ENCODE peak calls at places on chromosomes 7 and 10, in nine cellular contexts. One of them, this sample, is unnamed. For H3K4me1, the result is how much of the 10 kb centered on the place peaks cover.

GRCh38 chr7:95028683-95029082 is 121.3 kb downstream of the PPP1R9A start:
- DNase-seq in IMR-90: no peak
- DNase-seq in right lobe of liver: no peak
- DNase-seq in vagina: no peak
- DNase-seq in tibial nerve: no peak
- DNase-seq in spleen: no peak
- DNase-seq in body of pancreas: no peak
- DNase-seq in heart left ventricle: no peak
- DNase-seq in gastrocnemius medialis: no peak
- DNase-seq in this sample: no peak

GRCh38 chr7:132009778-132010177 is 453.4 kb upstream of the PODXL start:
- DNase-seq in tibial nerve: no peak
- DNase-seq in gastrocnemius medialis: no peak
- DNase-seq in IMR-90: no peak
- DNase-seq in heart left ventricle: no peak
- DNase-seq in body of pancreas: no peak
- DNase-seq in vagina: peak
- DNase-seq in right lobe of liver: no peak
- DNase-seq in spleen: no peak
- DNase-seq in this sample: no peak

GRCh38 chr10:18658301-18658991 is 785 bp upstream of the ARL5B start:
- DNase-seq in body of pancreas: peak
- DNase-seq in vagina: no peak
- DNase-seq in tibial nerve: no peak
- DNase-seq in right lobe of liver: no peak
- DNase-seq in IMR-90: peak
- DNase-seq in heart left ventricle: no peak
- DNase-seq in spleen: peak
- DNase-seq in gastrocnemius medialis: no peak
- DNase-seq in this sample: no peak

GRCh38 chr10:47366056-47366631 is 17.9 kb downstream of the ZNF488 start:
- DNase-seq in body of pancreas: peak
- DNase-seq in vagina: no peak
- DNase-seq in gastrocnemius medialis: no peak
- DNase-seq in IMR-90: no peak
- DNase-seq in heart left ventricle: no peak
- DNase-seq in right lobe of liver: peak
- DNase-seq in tibial nerve: no peak
- DNase-seq in spleen: no peak
- DNase-seq in this sample: peak

GRCh38 chr7:149811221-149811620 is 27.0 kb upstream of the ZNF862 start:
- DNase-seq in right lobe of liver: no peak
- DNase-seq in tibial nerve: no peak
- DNase-seq in vagina: no peak
- DNase-seq in IMR-90: peak
- DNase-seq in body of pancreas: no peak
- DNase-seq in spleen: no peak
- DNase-seq in gastrocnemius medialis: no peak
- DNase-seq in heart left ventricle: no peak
- DNase-seq in this sample: no peak

GRCh38 chr10:47457528-47457820 is 26.4 kb downstream of the ANXA8 start:
- DNase-seq in spleen: no peak
- DNase-seq in heart left ventricle: no peak
- DNase-seq in tibial nerve: no peak
- DNase-seq in vagina: peak
- DNase-seq in gastrocnemius medialis: no peak
- DNase-seq in IMR-90: no peak
- DNase-seq in right lobe of liver: no peak
- DNase-seq in body of pancreas: no peak
- DNase-seq in this sample: no peak

GRCh38 chr7:102456327-102456726 is 8.3 kb downstream of the ALKBH4 start:
- DNase-seq in vagina: no peak
- DNase-seq in spleen: no peak
- DNase-seq in right lobe of liver: no peak
- DNase-seq in body of pancreas: no peak
- DNase-seq in gastrocnemius medialis: no peak
- DNase-seq in tibial nerve: no peak
- DNase-seq in heart left ventricle: no peak
- DNase-seq in IMR-90: peak
- DNase-seq in this sample: no peak

GRCh38 chr7:130838738-130839137 is 104.7 kb upstream of the KLF14 start:
- DNase-seq in heart left ventricle: no peak
- DNase-seq in tibial nerve: no peak
- DNase-seq in spleen: no peak
- DNase-seq in vagina: no peak
- DNase-seq in IMR-90: peak
- DNase-seq in body of pancreas: no peak
- DNase-seq in gastrocnemius medialis: no peak
- DNase-seq in right lobe of liver: no peak
- DNase-seq in this sample: no peak

GRCh38 chr7:2815523-2816240 is 28.4 kb downstream of the GNA12 start:
- DNase-seq in tibial nerve: no peak
- DNase-seq in right lobe of liver: no peak
- DNase-seq in gastrocnemius medialis: no peak
- DNase-seq in vagina: no peak
- DNase-seq in spleen: no peak
- DNase-seq in heart left ventricle: no peak
- DNase-seq in body of pancreas: no peak
- DNase-seq in IMR-90: no peak
- DNase-seq in this sample: no peak

GRCh38 chr7:2813350-2814185 is 30.5 kb downstream of the GNA12 start:
- DNase-seq in right lobe of liver: no peak
- DNase-seq in IMR-90: no peak
- DNase-seq in tibial nerve: no peak
- DNase-seq in body of pancreas: no peak
- DNase-seq in heart left ventricle: no peak
- DNase-seq in spleen: no peak
- DNase-seq in gastrocnemius medialis: no peak
- DNase-seq in vagina: no peak
- DNase-seq in this sample: peak

GRCh38 chr7:2814186-2814530 is 29.9 kb downstream of the GNA12 start:
- DNase-seq in tibial nerve: no peak
- DNase-seq in heart left ventricle: no peak
- DNase-seq in spleen: no peak
- DNase-seq in body of pancreas: no peak
- DNase-seq in IMR-90: no peak
- DNase-seq in vagina: no peak
- DNase-seq in gastrocnemius medialis: no peak
- DNase-seq in right lobe of liver: no peak
- DNase-seq in this sample: peak

GRCh38 chr7:2812831-2813230 is 31.3 kb downstream of the GNA12 start:
- DNase-seq in spleen: no peak
- DNase-seq in IMR-90: no peak
- DNase-seq in tibial nerve: no peak
- DNase-seq in gastrocnemius medialis: no peak
- DNase-seq in heart left ventricle: no peak
- DNase-seq in right lobe of liver: no peak
- DNase-seq in vagina: no peak
- DNase-seq in body of pancreas: no peak
- DNase-seq in this sample: no peak

DNA sequence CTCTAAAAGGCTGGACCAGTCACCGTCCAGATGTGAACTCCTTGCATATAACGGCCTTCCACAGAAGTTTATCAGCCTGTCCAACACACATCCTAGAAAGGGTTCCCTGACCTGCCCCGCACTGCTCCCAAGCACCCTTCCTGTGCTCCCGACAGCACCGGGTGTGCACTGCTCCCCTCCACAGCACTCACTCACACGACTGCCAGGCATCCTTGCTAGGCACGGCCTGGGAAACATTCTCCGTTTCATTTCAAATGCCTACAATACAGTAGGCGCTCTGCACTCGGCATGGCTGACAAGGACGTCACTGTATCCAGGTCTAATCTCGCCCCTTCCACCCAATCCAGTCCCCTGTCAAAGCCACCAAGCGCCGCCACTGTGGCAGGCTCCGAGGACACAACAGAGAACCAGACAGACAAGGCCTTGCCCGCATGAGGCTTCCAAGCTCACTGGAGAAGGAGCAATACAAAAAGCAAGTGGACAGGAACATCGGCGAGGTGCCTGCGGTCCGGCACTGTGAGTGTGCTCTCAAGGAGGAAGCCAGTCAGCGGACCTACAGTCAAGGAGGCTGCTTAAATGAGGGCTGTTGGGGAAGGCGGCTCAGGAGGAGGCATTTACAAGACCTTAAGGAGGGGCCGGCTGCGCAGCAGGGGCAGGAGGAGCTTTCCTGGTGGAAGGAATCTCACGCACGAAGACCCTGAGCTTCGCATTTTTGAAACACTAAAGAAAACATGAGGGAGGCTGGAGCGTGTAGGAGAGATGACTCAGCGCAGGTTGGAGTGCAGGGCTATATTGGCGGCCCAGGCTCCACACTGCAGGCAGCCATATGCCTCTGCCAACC is 29.2 kb downstream of the GNA12 start:
- DNase-seq in vagina: no peak
- DNase-seq in tibial nerve: no peak
- DNase-seq in IMR-90: no peak
- DNase-seq in gastrocnemius medialis: no peak
- DNase-seq in body of pancreas: no peak
- DNase-seq in right lobe of liver: peak
- DNase-seq in spleen: no peak
- DNase-seq in heart left ventricle: no peak
- DNase-seq in this sample: peak
- TF ChIP-seq POLR2A in vagina: no peak
- TF ChIP-seq POLR2A in tibial nerve: no peak
- TF ChIP-seq POLR2A in IMR-90: no peak
- TF ChIP-seq POLR2A in gastrocnemius medialis: no peak
- TF ChIP-seq POLR2A in body of pancreas: no peak
- TF ChIP-seq POLR2A in right lobe of liver: no peak
- TF ChIP-seq POLR2A in spleen: no peak
- TF ChIP-seq POLR2A in heart left ventricle: no peak
- TF ChIP-seq POLR2A in this sample: no peak

GRCh38 chr7:105587899-105588690 is 6.8 kb upstream of the EFCAB10 start:
- DNase-seq in spleen: no peak
- DNase-seq in gastrocnemius medialis: peak
- DNase-seq in right lobe of liver: no peak
- DNase-seq in IMR-90: peak
- DNase-seq in tibial nerve: no peak
- DNase-seq in heart left ventricle: no peak
- DNase-seq in body of pancreas: no peak
- DNase-seq in vagina: no peak
- DNase-seq in this sample: no peak

GRCh38 chr7:105589221-105590077 is 8.2 kb upstream of the EFCAB10 start:
- DNase-seq in body of pancreas: peak
- DNase-seq in spleen: no peak
- DNase-seq in right lobe of liver: peak
- DNase-seq in vagina: no peak
- DNase-seq in tibial nerve: no peak
- DNase-seq in heart left ventricle: peak
- DNase-seq in IMR-90: peak
- DNase-seq in gastrocnemius medialis: peak
- DNase-seq in this sample: peak

GRCh38 chr7:105591522-105591921 is 10.2 kb upstream of the EFCAB10 start:
- DNase-seq in gastrocnemius medialis: no peak
- DNase-seq in heart left ventricle: no peak
- DNase-seq in tibial nerve: no peak
- DNase-seq in IMR-90: no peak
- DNase-seq in vagina: no peak
- DNase-seq in right lobe of liver: no peak
- DNase-seq in body of pancreas: no peak
- DNase-seq in spleen: no peak
- DNase-seq in this sample: no peak

GRCh38 chr7:105594034-105594433 is 12.7 kb upstream of the EFCAB10 start:
- DNase-seq in tibial nerve: no peak
- DNase-seq in gastrocnemius medialis: peak
- DNase-seq in body of pancreas: no peak
- DNase-seq in vagina: no peak
- DNase-seq in IMR-90: no peak
- DNase-seq in right lobe of liver: peak
- DNase-seq in spleen: no peak
- DNase-seq in heart left ventricle: no peak
- DNase-seq in this sample: no peak

DNA sequence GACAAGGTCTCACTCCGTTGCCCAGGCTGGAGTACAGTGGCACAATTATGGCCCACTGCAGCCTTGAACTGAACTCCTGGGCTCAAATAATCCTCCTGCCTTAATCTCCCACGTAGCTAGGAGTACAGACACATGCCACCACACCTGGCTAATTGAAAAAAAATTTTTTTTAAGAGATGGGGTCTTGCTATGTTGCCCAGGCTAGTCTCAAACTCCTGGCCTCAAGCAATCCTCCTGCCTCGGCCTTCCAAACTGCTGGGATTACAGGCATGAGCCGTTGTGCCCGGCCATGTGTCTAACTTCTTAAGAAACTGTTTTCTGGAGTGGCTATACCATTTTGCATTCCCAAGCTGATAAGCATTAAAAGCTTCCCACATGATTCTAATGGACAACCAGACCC is 9.5 kb upstream of the EFCAB10 start:
- DNase-seq in body of pancreas: no peak
- DNase-seq in heart left ventricle: no peak
- DNase-seq in vagina: no peak
- DNase-seq in right lobe of liver: no peak
- DNase-seq in spleen: no peak
- DNase-seq in IMR-90: no peak
- DNase-seq in gastrocnemius medialis: no peak
- DNase-seq in tibial nerve: no peak
- DNase-seq in this sample: no peak
- H3K4me1 ChIP-seq in body of pancreas: under half
- H3K4me1 ChIP-seq in heart left ventricle: under half
- H3K4me1 ChIP-seq in vagina: under half
- H3K4me1 ChIP-seq in right lobe of liver: under half
- H3K4me1 ChIP-seq in spleen: under half
- H3K4me1 ChIP-seq in IMR-90: under half
- H3K4me1 ChIP-seq in gastrocnemius medialis: under half
- H3K4me1 ChIP-seq in tibial nerve: under half
- H3K4me1 ChIP-seq in this sample: under half

DNA sequence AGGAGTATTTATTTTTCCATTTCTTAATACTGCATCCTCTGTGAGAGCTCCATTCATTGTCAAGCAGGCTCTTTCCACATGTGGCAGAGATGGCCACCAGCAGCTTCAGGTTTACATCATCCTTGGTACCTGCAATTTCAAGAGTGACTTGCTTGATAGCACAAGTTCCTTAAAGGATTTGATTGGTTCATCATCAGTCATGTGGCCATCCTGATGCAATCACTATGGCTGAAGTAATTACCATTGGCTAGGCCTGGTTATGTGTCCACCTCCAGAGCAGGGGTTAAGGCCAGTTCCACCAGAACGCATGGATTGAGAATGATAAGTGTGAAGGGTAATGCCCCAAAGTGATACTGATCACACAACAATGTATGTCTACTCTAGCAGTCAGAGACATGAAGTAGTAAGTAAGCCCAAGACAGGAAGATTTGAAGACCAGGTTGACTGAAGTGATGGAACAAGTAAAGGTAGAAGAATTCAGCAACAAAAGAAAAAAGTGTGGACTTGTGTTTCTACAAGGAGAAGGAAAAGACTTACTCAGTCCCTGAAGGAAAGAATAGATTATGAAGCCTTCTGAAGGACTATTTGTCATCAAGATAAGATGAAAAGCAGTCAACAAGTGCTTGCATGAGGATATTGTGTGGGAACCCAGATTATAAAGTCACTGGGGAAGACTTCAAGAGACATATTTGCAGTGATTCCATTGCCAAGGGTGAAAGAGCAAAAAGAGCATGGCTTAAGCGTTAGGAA is 26.4 kb upstream of the PRKAR2B start:
- DNase-seq in gastrocnemius medialis: no peak
- DNase-seq in tibial nerve: no peak
- DNase-seq in IMR-90: no peak
- DNase-seq in heart left ventricle: no peak
- DNase-seq in body of pancreas: no peak
- DNase-seq in spleen: no peak
- DNase-seq in vagina: no peak
- DNase-seq in right lobe of liver: no peak
- DNase-seq in this sample: no peak
- TF ChIP-seq POLR2A in gastrocnemius medialis: no peak
- TF ChIP-seq POLR2A in tibial nerve: no peak
- TF ChIP-seq POLR2A in IMR-90: no peak
- TF ChIP-seq POLR2A in heart left ventricle: no peak
- TF ChIP-seq POLR2A in body of pancreas: no peak
- TF ChIP-seq POLR2A in spleen: no peak
- TF ChIP-seq POLR2A in vagina: no peak
- TF ChIP-seq POLR2A in right lobe of liver: no peak
- TF ChIP-seq POLR2A in this sample: no peak

DNA sequence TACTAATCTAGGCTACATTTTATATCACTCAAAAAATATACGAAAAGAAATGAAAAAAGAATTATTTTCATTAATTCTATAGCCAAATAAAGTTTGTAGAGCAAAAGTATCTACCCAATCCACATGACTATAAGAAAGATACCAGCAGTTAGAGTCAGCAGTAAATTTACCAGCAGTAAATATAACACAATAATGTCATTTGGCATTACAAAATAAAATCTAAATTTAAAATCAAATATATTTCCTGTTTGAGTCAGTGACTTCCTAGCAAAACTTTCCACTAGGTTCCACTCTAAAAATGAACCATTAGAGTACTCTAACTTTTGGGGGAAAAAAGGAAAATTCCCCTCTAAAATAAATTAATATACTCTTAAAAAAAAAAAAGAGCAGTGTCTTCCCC is 144.8 kb downstream of the CPEB3 start:
- DNase-seq in right lobe of liver: no peak
- DNase-seq in vagina: no peak
- DNase-seq in heart left ventricle: no peak
- DNase-seq in body of pancreas: no peak
- DNase-seq in gastrocnemius medialis: no peak
- DNase-seq in IMR-90: no peak
- DNase-seq in tibial nerve: no peak
- DNase-seq in spleen: no peak
- DNase-seq in this sample: no peak
- H3K4me1 ChIP-seq in right lobe of liver: under half
- H3K4me1 ChIP-seq in vagina: under half
- H3K4me1 ChIP-seq in heart left ventricle: under half
- H3K4me1 ChIP-seq in body of pancreas: under half
- H3K4me1 ChIP-seq in gastrocnemius medialis: under half
- H3K4me1 ChIP-seq in IMR-90: under half
- H3K4me1 ChIP-seq in tibial nerve: under half
- H3K4me1 ChIP-seq in spleen: under half
- H3K4me1 ChIP-seq in this sample: under half

This sample was measured in stomach.